ENCODE peak calls at places on chromosome 11, in six cellular contexts. A is GM23338; G is H9; T is CD4-positive, CD25-positive, alpha-beta regulatory T cell; V is sigmoid colon; B is CD8-positive, alpha-beta memory T cell. K is an unnamed sample.
A peak's percentile ranks its signal among the peaks of the same experiment; 100 is the strongest.

GRCh38 chr11:77993902-77994301 is 566 bp downstream of the INTS4 start:
- DNase-seq in T (no peak), V (no peak), G (no peak), A (peak; percentile 40), B (no peak), K (no peak)

GRCh38 chr11:2459016-2459725 is 14.4 kb downstream of the KCNQ1 start:
- DNase-seq in A (no peak), B (no peak), V (no peak), T (no peak), G (no peak), K (no peak)

GRCh38 chr11:74269161-74269809 is 42.2 kb downstream of the P4HA3 start:
- DNase-seq in V (no peak), T (no peak), A (no peak), B (no peak), G (no peak), K (no peak)

GRCh38 chr11:72867970-72868369 is 53.8 kb downstream of the ATG16L2 start:
- DNase-seq in V (no peak), B (no peak), A (no peak), G (no peak), T (no peak), K (no peak)

GRCh38 chr11:73271936-73272679 is at the start of gene P2RY6:
- DNase-seq in V (peak; percentile 70), A (peak; percentile 28), T (no peak), G (peak; percentile 44), B (no peak), K (no peak)

GRCh38 chr11:116814502-116814901 is 8.6 kb downstream of the APOA4 start:
- DNase-seq in G (no peak), A (no peak), B (no peak), T (no peak), V (no peak), K (no peak)

GRCh38 chr11:44316388-44317240 is 6.7 kb upstream of the ALX4 start:
- DNase-seq in A (peak; percentile 74), G (no peak), V (no peak), B (no peak), T (no peak), K (no peak)

GRCh38 chr11:113470233-113470632 is 5.0 kb downstream of the DRD2 start:
- DNase-seq in V (no peak), T (no peak), B (no peak), A (no peak), G (no peak), K (no peak)

GRCh38 chr11:47331454-47332302 is 20.8 kb downstream of the MYBPC3 start:
- DNase-seq in V (no peak), G (no peak), B (no peak), T (no peak), A (no peak), K (no peak)

GRCh38 chr11:57546451-57546850 is 9.1 kb downstream of the SMTNL1 start:
- DNase-seq in G (no peak), V (no peak), A (no peak), T (no peak), B (no peak), K (no peak)

GRCh38 chr11:27557223-27557622 is 50.7 kb upstream of the LIN7C start:
- DNase-seq in A (no peak), T (no peak), G (no peak), V (no peak), B (no peak), K (no peak)

GRCh38 chr11:10405858-10406592 is 49.0 kb upstream of the AMPD3 start:
- DNase-seq in B (peak; percentile 6), T (peak; percentile 47), G (peak; percentile 74), V (peak; percentile 88), A (peak; percentile 92), K (peak; percentile 80)

GRCh38 chr11:11478687-11479086 is 125.6 kb upstream of the CSNK2A3 start:
- DNase-seq in A (peak; percentile 83), T (no peak), G (peak; percentile 76), V (no peak), B (no peak), K (no peak)

GRCh38 chr11:114377612-114378267 is 22.6 kb downstream of the C11orf71 start:
- DNase-seq in A (peak; percentile 35), V (no peak), B (no peak), G (no peak), T (no peak), K (no peak)

GRCh38 chr11:8608646-8609045 is 14.6 kb upstream of the STK33 start:
- DNase-seq in T (no peak), V (no peak), A (no peak), B (no peak), G (no peak), K (peak; percentile 34)

GRCh38 chr11:131246589-131247164 is 123.7 kb upstream of the NTM start:
- DNase-seq in B (no peak), V (no peak), G (peak; percentile 86), A (peak; percentile 93), T (no peak), K (no peak)

GRCh38 chr11:14908214-14908880 is 16.3 kb upstream of the CYP2R1 start:
- DNase-seq in B (no peak), V (no peak), G (peak; percentile 39), A (peak; percentile 70), T (peak; percentile 48), K (no peak)

GRCh38 chr11:65498727-65498976 is 193 bp upstream of the MALAT1 start:
- DNase-seq in A (no peak), B (no peak), G (no peak), T (no peak), V (no peak), K (no peak)

GRCh38 chr11:43676933-43677332 is 3.6 kb upstream of the HSD17B12 start:
- DNase-seq in G (no peak), V (no peak), B (no peak), A (no peak), T (no peak), K (no peak)

GRCh38 chr11:7437706-7438105 is 47.6 kb upstream of the OLFML1 start:
- DNase-seq in V (no peak), T (no peak), B (no peak), A (no peak), G (no peak), K (no peak)

GRCh38 chr11:7485136-7485853 is at the start of gene OLFML1:
- DNase-seq in V (no peak), B (no peak), T (no peak), A (no peak), G (no peak), K (no peak)

GRCh38 chr11:78239781-78240180 is 51.1 kb downstream of the USP35 start:
- DNase-seq in A (no peak), V (no peak), B (no peak), G (no peak), T (no peak), K (no peak)

GRCh38 chr11:45313211-45313865 is 27.2 kb upstream of the SYT13 start:
- DNase-seq in V (no peak), G (no peak), A (no peak), T (no peak), B (no peak), K (peak; percentile 36)

GRCh38 chr11:65501530-65502273 is 2.9 kb downstream of the MALAT1 start:
- DNase-seq in G (no peak), B (no peak), V (peak; percentile 52), T (peak; percentile 28), A (no peak), K (no peak)

GRCh38 chr11:130427581-130428211 is 713 bp downstream of the ADAMTS8 start:
- DNase-seq in A (peak; percentile 70), B (no peak), G (peak; percentile 67), T (no peak), V (peak; percentile 84), K (no peak)

GRCh38 chr11:113817162-113817561 is 37.6 kb downstream of the CLDN25 start:
- DNase-seq in T (no peak), V (no peak), A (no peak), G (no peak), B (no peak), K (no peak)

GRCh38 chr11:124209824-124210357 is 26.7 kb downstream of the OR10D3 start:
- DNase-seq in V (no peak), T (no peak), A (no peak), B (no peak), G (no peak), K (no peak)

GRCh38 chr11:32187106-32187505 is 96.2 kb downstream of the RCN1 start:
- DNase-seq in V (no peak), G (no peak), T (no peak), B (no peak), A (no peak), K (no peak)

GRCh38 chr11:64765291-64765803 is 5.6 kb upstream of the PYGM start:
- DNase-seq in T (no peak), V (no peak), B (no peak), G (peak; percentile 72), A (peak; percentile 80), K (no peak)

GRCh38 chr11:86919557-86920210 is 35.5 kb downstream of the FZD4 start:
- DNase-seq in T (no peak), A (peak; percentile 92), V (no peak), B (no peak), G (peak; percentile 61), K (no peak)
- H3K27ac ChIP-seq in T (no peak overlapping the region), A (no peak overlapping the region), V (peak overlapping the region; percentile 23), B (no peak overlapping the region), G (no peak overlapping the region), K (peak overlapping the region; percentile 57)

GRCh38 chr11:67745181-67745726 is 70.8 kb upstream of the ALDH3B2 start:
- DNase-seq in A (no peak), G (no peak), B (no peak), V (no peak), T (no peak), K (no peak)
- H3K27ac ChIP-seq in A (no peak overlapping the region), G (no peak overlapping the region), B (no peak overlapping the region), V (no peak overlapping the region), T (no peak overlapping the region), K (no peak overlapping the region)

GRCh38 chr11:3957437-3957836 is 102.0 kb downstream of the STIM1 start:
- DNase-seq in G (no peak), B (no peak), V (no peak), A (no peak), T (no peak), K (no peak)

GRCh38 chr11:3956038-3956437 is 100.6 kb downstream of the STIM1 start:
- DNase-seq in T (no peak), B (no peak), V (no peak), A (no peak), G (no peak), K (no peak)

GRCh38 chr11:3955299-3955665 is 99.8 kb downstream of the STIM1 start:
- DNase-seq in V (no peak), G (no peak), B (no peak), T (no peak), A (no peak), K (no peak)

GRCh38 chr11:3958301-3958700 is 102.8 kb downstream of the STIM1 start:
- DNase-seq in A (no peak), T (no peak), V (no peak), G (no peak), B (no peak), K (no peak)

DNA sequence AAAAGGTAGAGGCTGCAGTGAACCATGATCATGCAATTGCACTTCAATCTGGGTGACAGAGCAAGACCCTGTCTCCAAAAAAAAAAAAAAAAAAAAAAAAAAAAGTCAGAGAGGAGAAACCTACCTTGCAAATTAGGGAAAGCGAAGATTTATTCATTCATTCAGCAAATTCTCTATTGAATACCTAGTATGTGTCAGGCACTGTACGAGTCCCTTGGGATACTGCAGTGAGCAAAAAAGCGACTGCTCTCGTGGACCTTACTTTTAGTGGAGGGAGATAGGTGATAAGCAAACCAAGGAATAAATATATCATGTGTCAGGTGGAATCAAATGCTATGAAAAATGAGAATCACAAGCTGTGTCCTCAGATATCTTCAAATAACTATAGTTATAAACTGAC is 101.3 kb downstream of the STIM1 start:
- DNase-seq in G (no peak), T (no peak), V (no peak), B (no peak), A (no peak), K (no peak)
- H3K27ac ChIP-seq in G (no peak overlapping the region), T (no peak overlapping the region), V (no peak overlapping the region), B (no peak overlapping the region), A (no peak overlapping the region), K (no peak overlapping the region)

GRCh38 chr11:86803641-86804040 is 3.3 kb downstream of the PRSS23 start:
- DNase-seq in T (no peak), A (no peak), V (no peak), B (no peak), G (no peak), K (no peak)
- H3K27ac ChIP-seq in T (no peak overlapping the region), A (no peak overlapping the region), V (peak overlapping the region; percentile 92), B (no peak overlapping the region), G (no peak overlapping the region), K (no peak overlapping the region)

K was measured in right atrium auricular region.